ENCODE peak calls at places on chromosomes 3 and 15, in six cellular contexts. Y is neural progenitor cell, W is testis, S is fibroblast of lung, U is A549, A is OCI-LY7. T is an unnamed sample.

GRCh38 chr15:52783191-52783829 is 6.8 kb downstream of the ONECUT1 start:
- DNase-seq in Y (peak), W (no peak), S (no peak), U (no peak), A (no peak), T (no peak)

GRCh38 chr3:76986876-76987513 is 52.9 kb upstream of the ROBO2 start:
- DNase-seq in Y (no peak), W (no peak), S (no peak), U (peak), A (no peak), T (no peak)

GRCh38 chr15:60886680-60887079 is 342.4 kb downstream of the RORA start:
- DNase-seq in Y (no peak), W (no peak), S (no peak), U (no peak), A (no peak), T (no peak)

GRCh38 chr15:48653913-48654630 is 8.6 kb upstream of the FBN1 start:
- DNase-seq in Y (no peak), W (no peak), S (no peak), U (no peak), A (no peak), T (no peak)

GRCh38 chr3:112013058-112013783 is 14.5 kb downstream of the TAGLN3 start:
- DNase-seq in Y (peak), W (peak), S (peak), U (peak), A (peak), T (peak)

GRCh38 chr15:53588773-53589172 is 170.7 kb downstream of the WDR72 start:
- DNase-seq in Y (no peak), W (no peak), S (peak), U (peak), A (no peak), T (no peak)

GRCh38 chr3:14863324-14864100 is 44.8 kb downstream of the FGD5 start:
- DNase-seq in Y (peak), W (no peak), S (no peak), U (no peak), A (no peak), T (no peak)

GRCh38 chr3:187858086-187858485 is 112.8 kb upstream of the BCL6 start:
- DNase-seq in Y (no peak), W (peak), S (no peak), U (no peak), A (no peak), T (no peak)

GRCh38 chr3:77254967-77255831 is 215.3 kb downstream of the ROBO2 start:
- DNase-seq in Y (peak), W (peak), S (peak), U (peak), A (peak), T (peak)

GRCh38 chr3:61561374-61562041 is at the start of gene PTPRG:
- DNase-seq in Y (peak), W (peak), S (peak), U (peak), A (peak), T (peak)

GRCh38 chr3:58074997-58075396 is 66.8 kb downstream of the FLNB start:
- DNase-seq in Y (no peak), W (no peak), S (no peak), U (no peak), A (no peak), T (no peak)

GRCh38 chr15:40245666-40246065 is 6.8 kb downstream of the PAK6 start:
- DNase-seq in Y (no peak), W (no peak), S (no peak), U (no peak), A (no peak), T (no peak)

GRCh38 chr3:38567498-38567897 is 71.4 kb downstream of the EXOG start:
- DNase-seq in Y (no peak), W (no peak), S (no peak), U (no peak), A (no peak), T (no peak)

GRCh38 chr3:4343258-4343657 is 40.1 kb downstream of the SETMAR start:
- DNase-seq in Y (no peak), W (no peak), S (peak), U (no peak), A (no peak), T (peak)

GRCh38 chr3:141941093-141941492 is 64.7 kb downstream of the ATP1B3 start:
- DNase-seq in Y (no peak), W (no peak), S (no peak), U (no peak), A (no peak), T (no peak)

GRCh38 chr3:110767838-110768237 is 303.8 kb upstream of the NECTIN3 start:
- DNase-seq in Y (no peak), W (no peak), S (no peak), U (no peak), A (no peak), T (no peak)

GRCh38 chr3:173553635-173554280 is 156.2 kb downstream of the NLGN1 start:
- DNase-seq in Y (peak), W (peak), S (peak), U (peak), A (peak), T (peak)

GRCh38 chr3:8576841-8577553 is 67.6 kb downstream of the SSUH2 start:
- DNase-seq in Y (no peak), W (no peak), S (peak), U (no peak), A (no peak), T (peak)

GRCh38 chr3:128297401-128298138 is 144.3 kb downstream of the EEFSEC start:
- DNase-seq in Y (no peak), W (peak), S (no peak), U (peak), A (no peak), T (no peak)

GRCh38 chr3:171393032-171393744 is 67.0 kb downstream of the TNIK start:
- DNase-seq in Y (peak), W (no peak), S (peak), U (no peak), A (no peak), T (no peak)

GRCh38 chr3:138051946-138052802 is 42.2 kb downstream of the CLDN18 start:
- DNase-seq in Y (peak), W (peak), S (peak), U (peak), A (peak), T (peak)

GRCh38 chr3:188214442-188214841 is 60.5 kb downstream of the LPP start:
- DNase-seq in Y (no peak), W (no peak), S (no peak), U (no peak), A (peak), T (no peak)

GRCh38 chr3:128889139-128889894 is 9.9 kb downstream of the ACAD9 start:
- DNase-seq in Y (no peak), W (no peak), S (no peak), U (no peak), A (no peak), T (no peak)

GRCh38 chr15:51171578-51171932 is 76.8 kb upstream of the TNFAIP8L3 start:
- DNase-seq in Y (no peak), W (no peak), S (no peak), U (no peak), A (no peak), T (no peak)

DNA sequence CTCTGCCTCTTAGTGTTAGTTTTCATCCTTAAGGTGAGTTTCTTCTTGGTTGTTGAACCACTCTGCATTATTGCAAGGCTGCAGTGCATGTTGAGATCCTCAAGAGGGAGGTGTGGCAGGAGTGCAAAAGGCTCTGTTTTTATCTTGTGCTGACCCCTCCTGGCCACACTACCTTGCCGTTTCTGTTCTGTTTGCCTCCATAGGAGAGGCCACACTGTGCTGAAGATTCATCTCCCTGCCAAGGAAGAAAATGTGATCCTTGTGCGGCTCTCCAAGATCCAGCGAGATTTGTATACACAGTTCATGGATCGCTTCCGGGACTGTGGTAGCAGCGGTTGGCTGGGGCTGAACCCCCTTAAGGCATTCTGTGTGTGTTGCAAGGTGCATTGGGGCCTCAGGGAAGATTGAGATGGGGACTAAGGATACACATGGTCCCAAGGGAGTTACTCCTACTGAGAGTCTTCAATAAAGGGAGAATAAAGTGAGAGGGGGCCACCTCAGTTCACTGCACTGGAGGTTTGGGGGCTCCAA is 33.0 kb upstream of the TEX264 start:
- DNase-seq in Y (peak), W (peak), S (peak), U (peak), A (peak), T (peak)
- TF ChIP-seq CTCF in Y (peak), W (peak), S (peak), U (peak), A (peak), T (peak)

GRCh38 chr3:124281453-124282316 is 289.8 kb upstream of the ROPN1 start:
- DNase-seq in Y (peak), W (peak), S (peak), U (peak), A (peak), T (peak)
- TF ChIP-seq CTCF in Y (peak), W (peak), S (peak), U (peak), A (peak), T (peak)

DNA sequence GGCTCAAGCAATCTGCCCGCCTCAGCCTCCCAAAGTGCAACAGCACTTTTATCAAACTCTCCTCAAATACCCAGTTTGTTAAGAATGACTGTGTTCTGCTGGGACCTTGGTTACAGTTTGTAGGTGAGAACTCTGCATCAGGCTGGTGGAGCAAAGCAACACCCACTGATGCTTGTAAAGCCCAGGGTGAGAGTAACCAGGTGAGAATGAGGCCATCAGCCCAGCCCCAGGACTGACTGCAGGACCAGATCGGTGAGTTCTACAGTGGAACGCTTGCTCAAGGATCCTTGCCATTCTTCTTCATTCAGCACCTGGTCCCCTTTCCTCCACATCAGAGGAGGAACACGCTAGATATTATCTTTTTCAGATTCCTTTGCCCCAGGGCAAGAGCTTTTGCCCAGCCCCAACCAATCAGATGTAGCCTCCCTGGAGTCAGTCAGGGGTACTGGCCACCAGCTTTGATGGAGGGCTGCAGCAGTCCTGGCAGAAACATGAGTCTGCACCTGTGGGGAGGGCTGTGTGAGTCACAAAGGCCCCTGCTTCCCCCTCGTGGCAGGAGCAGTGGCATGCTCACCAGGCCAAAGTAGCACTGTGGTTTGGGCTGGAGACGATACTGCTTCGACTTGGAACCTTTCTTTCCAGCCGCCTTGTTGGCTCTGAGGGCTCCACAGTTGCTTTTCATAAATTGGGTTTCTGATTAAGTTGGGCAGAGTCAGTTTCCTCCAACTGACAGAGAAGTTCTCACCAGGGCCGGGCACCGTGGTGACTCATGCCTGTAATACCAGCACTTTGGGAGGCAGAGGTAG is 3.5 kb upstream of the SHISA5 start:
- DNase-seq in Y (peak), W (no peak), S (peak), U (peak), A (peak), T (no peak)
- TF ChIP-seq CTCF in Y (peak), W (no peak), S (peak), U (peak), A (peak), T (peak)

GRCh38 chr3:53744351-53744750 is 101.9 kb downstream of the CHDH start:
- DNase-seq in Y (no peak), W (no peak), S (no peak), U (no peak), A (peak), T (no peak)
- TF ChIP-seq CTCF in Y (no peak), W (no peak), S (no peak), U (no peak), A (no peak), T (no peak)

DNA sequence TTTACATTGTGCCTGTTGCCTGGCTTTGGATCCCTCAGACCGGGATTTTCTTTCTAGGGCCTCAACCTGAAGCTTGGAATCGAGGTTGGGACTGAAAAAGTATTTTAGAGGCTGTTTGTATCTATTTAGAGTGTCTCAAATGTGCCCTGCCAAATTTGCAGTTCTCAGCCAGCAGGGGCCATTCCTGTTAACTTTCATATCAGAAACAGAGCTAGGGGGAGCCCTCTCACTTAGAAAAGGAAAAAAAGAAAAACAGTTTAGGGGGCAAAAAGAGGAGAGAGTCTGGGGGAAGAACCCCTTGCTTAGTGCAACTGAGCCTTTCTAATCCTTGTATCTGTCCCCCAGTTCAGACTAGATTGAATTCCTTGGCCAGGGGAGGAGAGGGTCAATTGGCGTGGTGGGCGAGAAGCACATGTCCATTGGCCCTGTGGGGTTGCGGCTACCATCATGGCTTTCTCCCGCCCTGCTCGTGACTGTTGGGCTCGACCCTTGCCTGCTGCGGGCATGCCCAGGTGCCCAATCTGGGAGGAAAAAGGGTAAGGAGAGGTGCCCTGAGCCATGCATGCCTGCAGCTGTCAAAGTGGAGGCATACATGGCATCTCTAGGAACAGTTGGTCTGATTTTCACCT is 101.6 kb downstream of the CFAP44 start:
- DNase-seq in Y (peak), W (no peak), S (no peak), U (no peak), A (peak), T (no peak)
- TF ChIP-seq CTCF in Y (peak), W (no peak), S (no peak), U (peak), A (peak), T (no peak)

DNA sequence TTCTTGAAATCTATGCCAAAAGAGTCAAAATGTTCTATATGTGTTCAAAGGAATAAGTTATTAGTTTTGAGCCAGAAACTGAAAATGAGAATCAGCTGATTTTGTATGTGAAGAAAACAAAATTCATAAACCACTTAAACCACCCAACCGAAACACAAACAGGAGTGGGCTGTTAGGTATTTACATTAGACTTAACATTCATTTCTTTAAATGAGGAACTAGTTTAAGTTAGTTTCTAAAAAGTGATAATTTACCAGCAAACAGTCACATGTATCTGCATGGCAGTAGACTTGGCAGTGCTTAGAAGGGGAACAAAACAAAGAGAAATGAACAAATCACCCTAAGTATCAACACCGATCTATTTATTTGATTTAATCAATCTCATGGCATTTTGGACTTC is 128.0 kb downstream of the GMNC start:
- DNase-seq in Y (no peak), W (no peak), S (no peak), U (no peak), A (no peak), T (no peak)
- TF ChIP-seq CTCF in Y (no peak), W (no peak), S (no peak), U (no peak), A (no peak), T (no peak)

GRCh38 chr3:183502782-183503181 is 52.7 kb downstream of the KLHL6 start:
- DNase-seq in Y (no peak), W (peak), S (peak), U (peak), A (no peak), T (no peak)
- TF ChIP-seq CTCF in Y (peak), W (no peak), S (peak), U (peak), A (no peak), T (peak)

GRCh38 chr3:17740703-17741102 is 1.7 kb downstream of the TBC1D5 start:
- DNase-seq in Y (no peak), W (no peak), S (peak), U (peak), A (peak), T (no peak)

GRCh38 chr3:17742837-17743659 is 617 bp upstream of the TBC1D5 start:
- DNase-seq in Y (no peak), W (no peak), S (no peak), U (no peak), A (no peak), T (no peak)

GRCh38 chr3:17743660-17743995 is 1.2 kb upstream of the TBC1D5 start:
- DNase-seq in Y (no peak), W (no peak), S (no peak), U (no peak), A (no peak), T (no peak)

GRCh38 chr3:17741621-17742091 is 775 bp downstream of the TBC1D5 start:
- DNase-seq in Y (no peak), W (peak), S (peak), U (no peak), A (no peak), T (no peak)

GRCh38 chr3:17742092-17742836 is at the start of gene TBC1D5:
- DNase-seq in Y (peak), W (peak), S (peak), U (peak), A (peak), T (peak)
- TF ChIP-seq CTCF in Y (no peak), W (no peak), S (no peak), U (no peak), A (no peak), T (no peak)